ENCODE peak calls at places on chromosomes 3 and 15, in seven cellular contexts. M is germinal center; U is A172; A is breast epithelium; Q is stimulated activated CD8-positive, alpha-beta memory T cell treated with anti-CD3 and anti-CD28 coated beads, Interleukin-4, amount 100 ng/mL, for 24 hours; J is renal cortical epithelial cell; R is HCT116. O is an unnamed sample.

GRCh38 chr3:110165344-110165743 is 828.0 kb upstream of the DPPA4 start:
- DNase-seq in M (no peak), U (no peak), A (no peak), Q (no peak), J (no peak), R (no peak), O (no peak)

GRCh38 chr3:128083980-128084674 is 31.9 kb downstream of the SEC61A1 start:
- DNase-seq in M (no peak), U (no peak), A (no peak), Q (no peak), J (peak; percentile 24), R (no peak), O (no peak)

GRCh38 chr3:126137490-126138130 is 42.8 kb downstream of the ALDH1L1 start:
- DNase-seq in M (no peak), U (no peak), A (no peak), Q (no peak), J (no peak), R (no peak), O (no peak)

GRCh38 chr3:42732829-42733459 is 30.3 kb upstream of the HHATL start:
- DNase-seq in M (no peak), U (no peak), A (peak; percentile 2), Q (no peak), J (no peak), R (no peak), O (no peak)

GRCh38 chr3:46389306-46389705 is 17.6 kb downstream of the CCR5AS start:
- DNase-seq in M (no peak), U (no peak), A (no peak), Q (no peak), J (no peak), R (no peak), O (no peak)

GRCh38 chr3:16140116-16140893 is 34.2 kb upstream of the GALNT15 start:
- DNase-seq in M (no peak), U (peak; percentile 62), A (peak; percentile 74), Q (no peak), J (peak; percentile 97), R (no peak), O (no peak)

GRCh38 chr15:68431792-68432401 is at the start of gene ITGA11:
- DNase-seq in M (no peak), U (peak; percentile 33), A (peak; percentile 48), Q (no peak), J (no peak), R (no peak), O (no peak)

GRCh38 chr15:65004993-65005392 is 15.3 kb upstream of the SPG21 start:
- DNase-seq in M (no peak), U (no peak), A (no peak), Q (no peak), J (no peak), R (no peak), O (no peak)

GRCh38 chr3:136862953-136863352 is 945 bp downstream of the NCK1 start:
- DNase-seq in M (no peak), U (no peak), A (no peak), Q (no peak), J (no peak), R (no peak), O (no peak)

GRCh38 chr3:114632757-114633424 is 339.1 kb downstream of the TIGIT start:
- DNase-seq in M (no peak), U (no peak), A (no peak), Q (no peak), J (no peak), R (no peak), O (no peak)

O was measured in NK-92 treated with Interleukin-12 subunit alpha and Interleukin-12 subunit beta, amount 100 ng/mL, for 24 hours.